ENCODE peak calls at places on chromosomes 7 and 10, in five cellular contexts. A is ovary, B is stomach, Y is left ventricle myocardium inferior, O is WERI-Rb-1. V is an unnamed sample.

GRCh38 chr10:4766449-4766848 is 59.6 kb upstream of the AKR1E2 start:
- DNase-seq in O (no peak), A (no peak), B (no peak), Y (no peak), V (no peak)

GRCh38 chr7:80922254-80923049 is 3.6 kb upstream of the SEMA3C start:
- DNase-seq in O (no peak), A (no peak), B (peak; percentile 83), Y (no peak), V (no peak)

GRCh38 chr10:122392835-122393234 is 18.3 kb downstream of the PLEKHA1 start:
- DNase-seq in Y (no peak), B (no peak), O (no peak), A (no peak), V (no peak)

GRCh38 chr7:44283381-44284211 is 41.8 kb downstream of the CAMK2B start:
- DNase-seq in O (peak; percentile 4), B (no peak), Y (peak; percentile 65), A (peak; percentile 5), V (no peak)

GRCh38 chr10:103781329-103782061 is 73.9 kb downstream of the SH3PXD2A start:
- DNase-seq in B (no peak), A (no peak), Y (no peak), O (peak; percentile 57), V (peak; percentile 66)

GRCh38 chr10:13984647-13985155 is 346.0 kb downstream of the FRMD4A start:
- DNase-seq in B (no peak), O (no peak), Y (no peak), A (no peak), V (peak; percentile 89)

GRCh38 chr7:36167403-36168050 is 14.5 kb downstream of the EEPD1 start:
- DNase-seq in Y (no peak), B (no peak), O (no peak), A (no peak), V (no peak)

GRCh38 chr7:127393370-127394058 is 1.0 kb upstream of the ZNF800 start:
- DNase-seq in Y (no peak), B (no peak), A (peak; percentile 28), O (no peak), V (no peak)

GRCh38 chr10:7308826-7309225 is 102.0 kb downstream of the SFMBT2 start:
- DNase-seq in A (no peak), Y (no peak), O (no peak), B (no peak), V (no peak)

GRCh38 chr7:98836811-98837631 is 32.8 kb downstream of the TMEM130 start:
- DNase-seq in O (peak; percentile 83), Y (peak; percentile 19), B (peak; percentile 45), A (no peak), V (peak; percentile 65)

GRCh38 chr7:128170461-128170860 is 70.6 kb upstream of the LEP start:
- DNase-seq in O (no peak), Y (no peak), B (no peak), A (no peak), V (no peak)

GRCh38 chr10:51860257-51860656 is 160.9 kb upstream of the CSTF2T start:
- DNase-seq in B (no peak), O (no peak), A (no peak), Y (no peak), V (peak; percentile 6)

GRCh38 chr7:100369105-100369504 is 4.2 kb upstream of the PILRA start:
- DNase-seq in A (no peak), O (no peak), B (peak; percentile 58), Y (peak; percentile 61), V (no peak)

GRCh38 chr10:124252097-124252715 is 158.8 kb upstream of the CHST15 start:
- DNase-seq in B (no peak), A (no peak), O (no peak), Y (no peak), V (no peak)

GRCh38 chr10:9254353-9254752 is 1199.9 kb downstream of the GATA3 start:
- DNase-seq in B (no peak), O (no peak), Y (no peak), A (no peak), V (no peak)

GRCh38 chr7:105285118-105285874 is 103.4 kb downstream of the SRPK2 start:
- DNase-seq in Y (no peak), O (no peak), A (no peak), B (no peak), V (no peak)

GRCh38 chr10:43138757-43139241 is 554 bp downstream of the CSGALNACT2 start:
- DNase-seq in O (peak; percentile 25), A (no peak), Y (no peak), B (no peak), V (peak; percentile 40)

GRCh38 chr10:30455816-30456215 is 21.8 kb downstream of the MAP3K8 start:
- DNase-seq in A (peak; percentile 60), O (no peak), B (no peak), Y (peak; percentile 21), V (no peak)

GRCh38 chr7:25296086-25296485 is 67.8 kb upstream of the NPVF start:
- DNase-seq in O (no peak), Y (no peak), A (no peak), B (no peak), V (no peak)

GRCh38 chr10:83545901-83546391 is 593.4 kb upstream of the GHITM start:
- DNase-seq in O (no peak), Y (peak; percentile 57), A (peak; percentile 22), B (no peak), V (no peak)

GRCh38 chr10:75033399-75034130 is 77.9 kb upstream of the SAMD8 start:
- DNase-seq in B (no peak), A (no peak), O (no peak), Y (peak; percentile 45), V (no peak)

GRCh38 chr7:139775829-139776266 is 1.9 kb downstream of the HIPK2 start:
- DNase-seq in O (peak; percentile 60), A (peak; percentile 58), Y (no peak), B (peak; percentile 80), V (peak; percentile 83)

GRCh38 chr10:5831446-5831782 is 18.2 kb upstream of the GDI2 start:
- DNase-seq in B (no peak), Y (no peak), O (no peak), A (no peak), V (no peak)

GRCh38 chr7:24854866-24855265 is 97.6 kb upstream of the GSDME start:
- DNase-seq in Y (no peak), O (no peak), B (no peak), A (no peak), V (no peak)

GRCh38 chr7:96311967-96312366 is 9.9 kb downstream of the SLC25A13 start:
- DNase-seq in Y (peak; percentile 37), B (peak; percentile 44), O (no peak), A (no peak), V (peak; percentile 57)

GRCh38 chr10:72659694-72660093 is 32.2 kb upstream of the MCU start:
- DNase-seq in A (no peak), B (no peak), Y (no peak), O (no peak), V (no peak)

GRCh38 chr7:30984359-30985107 is 20.8 kb downstream of the GHRHR start:
- DNase-seq in A (no peak), B (peak; percentile 31), O (no peak), Y (no peak), V (peak; percentile 68)

GRCh38 chr7:145082366-145083240 is 246.8 kb upstream of the TPK1 start:
- DNase-seq in O (peak; percentile 22), B (no peak), Y (no peak), A (no peak), V (peak; percentile 75)

GRCh38 chr10:43461950-43462349 is 25.0 kb downstream of the ZNF487 start:
- DNase-seq in O (peak; percentile 17), Y (no peak), A (no peak), B (no peak), V (peak; percentile 83)

GRCh38 chr7:132614428-132615076 is 38.3 kb upstream of the PLXNA4 start:
- DNase-seq in O (no peak), B (no peak), A (no peak), Y (peak; percentile 46), V (no peak)

GRCh38 chr7:29297194-29297890 is 102.8 kb downstream of the CHN2 start:
- DNase-seq in O (no peak), A (no peak), Y (no peak), B (no peak), V (no peak)
- TF ChIP-seq CTCF in O (peak; percentile 39), A (no peak), Y (no peak), B (no peak), V (no peak)

GRCh38 chr7:42106562-42106961 is 130.4 kb downstream of the GLI3 start:
- DNase-seq in A (no peak), B (no peak), O (no peak), Y (no peak), V (no peak)

GRCh38 chr7:42107484-42107883 is 129.5 kb downstream of the GLI3 start:
- DNase-seq in B (no peak), A (no peak), O (no peak), Y (no peak), V (peak; percentile 51)

GRCh38 chr7:42110333-42110732 is 126.7 kb downstream of the GLI3 start:
- DNase-seq in Y (no peak), B (no peak), O (no peak), A (no peak), V (no peak)

GRCh38 chr7:42105541-42106349 is 131.3 kb downstream of the GLI3 start:
- DNase-seq in A (no peak), B (no peak), Y (no peak), O (no peak), V (no peak)

GRCh38 chr7:42108803-42109528 is 128.0 kb downstream of the GLI3 start:
- DNase-seq in O (no peak), B (no peak), Y (no peak), A (no peak), V (no peak)
- TF ChIP-seq CTCF in O (no peak), B (no peak), Y (no peak), A (no peak), V (no peak)

DNA sequence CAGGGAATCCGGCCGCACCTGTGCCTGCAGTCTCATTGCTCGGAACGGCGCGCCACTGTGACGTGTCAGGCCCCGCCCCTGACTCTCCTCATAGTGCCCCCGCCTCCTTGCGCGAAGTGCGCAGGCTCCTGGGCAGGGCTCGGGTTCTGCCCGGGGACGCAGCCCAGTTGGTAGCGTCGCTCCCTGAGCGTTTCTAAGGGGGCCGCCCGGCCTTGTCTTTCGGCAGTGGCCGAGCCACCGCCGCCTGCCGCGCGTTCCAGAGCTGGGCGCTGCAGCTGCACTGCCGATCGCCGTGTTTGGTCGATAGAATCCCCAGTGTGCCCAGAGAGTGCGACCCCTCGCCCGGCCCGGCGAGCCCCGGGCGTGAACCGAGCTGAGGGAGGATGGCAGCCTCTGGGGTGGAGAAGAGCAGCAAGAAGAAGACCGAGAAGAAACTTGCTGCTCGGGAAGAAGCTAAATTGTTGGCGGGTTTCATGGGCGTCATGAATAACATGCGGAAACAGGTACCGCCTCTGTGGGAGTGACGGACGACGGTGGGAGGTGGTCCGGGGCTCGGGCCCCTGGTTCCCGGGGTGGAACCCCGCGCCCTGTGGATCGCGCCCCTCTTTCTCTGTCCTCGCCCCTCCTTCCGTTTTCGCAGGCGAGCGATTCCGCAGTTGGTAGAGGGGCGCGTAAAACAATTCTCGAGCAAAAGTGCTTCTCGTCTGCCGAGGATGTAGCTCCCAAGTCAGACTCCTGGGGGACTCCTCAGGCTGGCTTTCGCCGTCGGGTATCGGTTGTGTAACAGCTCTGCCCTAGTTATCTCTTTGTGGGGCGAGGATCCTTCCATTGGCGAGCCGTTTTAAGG is at the start of gene KLHL7:
- DNase-seq in B (peak; percentile 98), A (peak; percentile 96), O (peak; percentile 96), Y (peak; percentile 98), V (peak; percentile 95)
- TF ChIP-seq CTCF in B (no peak), A (no peak), O (peak; percentile 30), Y (peak; percentile 26), V (peak; percentile 10)

DNA sequence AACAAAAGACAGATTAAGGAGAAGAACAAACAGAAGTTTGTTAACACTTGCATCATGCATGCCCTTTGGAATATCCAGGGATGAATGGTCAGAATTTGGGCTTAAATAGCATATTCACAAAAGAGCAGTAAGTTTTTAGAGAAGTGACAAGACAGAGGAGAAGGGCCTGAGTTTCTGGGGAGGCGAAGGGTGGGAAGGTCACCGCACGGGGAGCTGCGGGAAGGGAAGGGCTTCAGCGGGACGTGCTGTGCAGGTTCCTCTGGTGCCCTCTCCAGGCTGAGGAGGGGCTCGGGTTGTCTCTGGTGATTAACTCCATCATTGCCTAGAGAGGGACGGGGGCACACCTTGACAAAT is 10.4 kb upstream of the ZNF22 start:
- DNase-seq in Y (no peak), O (peak; percentile 75), B (no peak), A (peak; percentile 27), V (no peak)
- TF ChIP-seq CTCF in Y (peak; percentile 62), O (peak; percentile 93), B (no peak), A (no peak), V (no peak)